ENCODE peak calls at places on chromosomes 12 and 14, in four cellular contexts. One of them, this sample, is unnamed. For H3K4me1, the result is how much of the 10 kb centered on the place peaks cover.

GRCh38 chr14:45177081-45177480 is 41.4 kb downstream of the FANCM start:
- DNase-seq in pancreas: no peak
- DNase-seq in HCT116: no peak
- DNase-seq in left ventricle myocardium inferior: no peak
- DNase-seq in this sample: peak

GRCh38 chr12:58888131-58888783 is 32.0 kb downstream of the LRIG3 start:
- DNase-seq in pancreas: peak
- DNase-seq in HCT116: no peak
- DNase-seq in left ventricle myocardium inferior: peak
- DNase-seq in this sample: no peak

GRCh38 chr12:49014547-49014946 is 4.0 kb downstream of the PRKAG1 start:
- DNase-seq in HCT116: no peak
- DNase-seq in left ventricle myocardium inferior: no peak
- DNase-seq in pancreas: no peak
- DNase-seq in this sample: no peak

GRCh38 chr12:70393787-70394519 is 27.9 kb downstream of the KCNMB4 start:
- DNase-seq in HCT116: no peak
- DNase-seq in left ventricle myocardium inferior: no peak
- DNase-seq in pancreas: no peak
- DNase-seq in this sample: peak

GRCh38 chr12:42705863-42706262 is 116.3 kb upstream of the PRICKLE1 start:
- DNase-seq in left ventricle myocardium inferior: peak
- DNase-seq in pancreas: peak
- DNase-seq in HCT116: no peak
- DNase-seq in this sample: no peak

GRCh38 chr12:45049912-45050318 is 984 bp downstream of the DBX2 start:
- DNase-seq in HCT116: no peak
- DNase-seq in left ventricle myocardium inferior: no peak
- DNase-seq in pancreas: no peak
- DNase-seq in this sample: no peak

GRCh38 chr12:52056801-52057613 is 5.8 kb downstream of the NR4A1 start:
- DNase-seq in left ventricle myocardium inferior: no peak
- DNase-seq in HCT116: no peak
- DNase-seq in pancreas: no peak
- DNase-seq in this sample: no peak

GRCh38 chr14:28870033-28870564 is 103.5 kb downstream of the FOXG1 start:
- DNase-seq in HCT116: no peak
- DNase-seq in left ventricle myocardium inferior: no peak
- DNase-seq in pancreas: no peak
- DNase-seq in this sample: no peak

GRCh38 chr12:113005759-113006158 is 27.4 kb downstream of the OAS2 start:
- DNase-seq in HCT116: peak
- DNase-seq in pancreas: no peak
- DNase-seq in left ventricle myocardium inferior: no peak
- DNase-seq in this sample: no peak

GRCh38 chr14:94640721-94641631 is 28.8 kb downstream of the SERPINA3 start:
- DNase-seq in pancreas: no peak
- DNase-seq in left ventricle myocardium inferior: no peak
- DNase-seq in HCT116: peak
- DNase-seq in this sample: no peak

GRCh38 chr12:42492267-42492666 is 97.3 kb downstream of the PRICKLE1 start:
- DNase-seq in left ventricle myocardium inferior: no peak
- DNase-seq in pancreas: no peak
- DNase-seq in HCT116: no peak
- DNase-seq in this sample: no peak

GRCh38 chr14:21868442-21869046 is 194.9 kb upstream of the OR4E1 start:
- DNase-seq in left ventricle myocardium inferior: no peak
- DNase-seq in pancreas: peak
- DNase-seq in HCT116: peak
- DNase-seq in this sample: peak

GRCh38 chr12:113844495-113845175 is 121.5 kb downstream of the RBM19 start:
- DNase-seq in pancreas: no peak
- DNase-seq in left ventricle myocardium inferior: peak
- DNase-seq in HCT116: no peak
- DNase-seq in this sample: no peak

GRCh38 chr12:16153273-16153672 is 124.2 kb downstream of the SLC15A5 start:
- DNase-seq in left ventricle myocardium inferior: no peak
- DNase-seq in pancreas: no peak
- DNase-seq in HCT116: no peak
- DNase-seq in this sample: no peak

GRCh38 chr12:111084605-111085004 is 164.2 kb upstream of the MYL2 start:
- DNase-seq in pancreas: no peak
- DNase-seq in HCT116: no peak
- DNase-seq in left ventricle myocardium inferior: no peak
- DNase-seq in this sample: no peak

GRCh38 chr14:56129092-56129491 is 10.9 kb downstream of the PELI2 start:
- DNase-seq in pancreas: no peak
- DNase-seq in left ventricle myocardium inferior: no peak
- DNase-seq in HCT116: no peak
- DNase-seq in this sample: no peak

GRCh38 chr14:56127156-56127555 is 8.9 kb downstream of the PELI2 start:
- DNase-seq in left ventricle myocardium inferior: no peak
- DNase-seq in pancreas: no peak
- DNase-seq in HCT116: no peak
- DNase-seq in this sample: no peak

GRCh38 chr14:56124296-56124695 is 6.1 kb downstream of the PELI2 start:
- DNase-seq in pancreas: no peak
- DNase-seq in HCT116: no peak
- DNase-seq in left ventricle myocardium inferior: no peak
- DNase-seq in this sample: no peak

GRCh38 chr14:56125772-56126411 is 7.7 kb downstream of the PELI2 start:
- DNase-seq in HCT116: no peak
- DNase-seq in pancreas: peak
- DNase-seq in left ventricle myocardium inferior: no peak
- DNase-seq in this sample: no peak

GRCh38 chr14:56126514-56126913 is 8.3 kb downstream of the PELI2 start:
- DNase-seq in pancreas: no peak
- DNase-seq in left ventricle myocardium inferior: no peak
- DNase-seq in HCT116: no peak
- DNase-seq in this sample: no peak
- H3K4me1 ChIP-seq in pancreas: half or more
- H3K4me1 ChIP-seq in left ventricle myocardium inferior: under half
- H3K4me1 ChIP-seq in HCT116: under half
- H3K4me1 ChIP-seq in this sample: under half

GRCh38 chr12:109466305-109466704 is 10.8 kb downstream of the KCTD10 start:
- DNase-seq in pancreas: no peak
- DNase-seq in HCT116: no peak
- DNase-seq in left ventricle myocardium inferior: no peak
- DNase-seq in this sample: no peak
- H3K4me1 ChIP-seq in pancreas: under half
- H3K4me1 ChIP-seq in HCT116: under half
- H3K4me1 ChIP-seq in left ventricle myocardium inferior: half or more
- H3K4me1 ChIP-seq in this sample: under half

GRCh38 chr12:95216704-95217376 is 427 bp downstream of the FGD6 start:
- DNase-seq in left ventricle myocardium inferior: no peak
- DNase-seq in pancreas: no peak
- DNase-seq in HCT116: no peak
- DNase-seq in this sample: no peak
- H3K4me1 ChIP-seq in left ventricle myocardium inferior: half or more
- H3K4me1 ChIP-seq in pancreas: under half
- H3K4me1 ChIP-seq in HCT116: under half
- H3K4me1 ChIP-seq in this sample: under half

GRCh38 chr12:57826400-57826799 is 7.9 kb upstream of the AVIL start:
- DNase-seq in pancreas: no peak
- DNase-seq in HCT116: no peak
- DNase-seq in left ventricle myocardium inferior: no peak
- DNase-seq in this sample: no peak
- H3K4me1 ChIP-seq in pancreas: under half
- H3K4me1 ChIP-seq in HCT116: under half
- H3K4me1 ChIP-seq in left ventricle myocardium inferior: half or more
- H3K4me1 ChIP-seq in this sample: under half

GRCh38 chr12:92130999-92131398 is 14.6 kb downstream of the BTG1 start:
- DNase-seq in left ventricle myocardium inferior: no peak
- DNase-seq in pancreas: no peak
- DNase-seq in HCT116: no peak
- DNase-seq in this sample: no peak

GRCh38 chr12:92133795-92134637 is 11.6 kb downstream of the BTG1 start:
- DNase-seq in HCT116: no peak
- DNase-seq in left ventricle myocardium inferior: no peak
- DNase-seq in pancreas: no peak
- DNase-seq in this sample: no peak

GRCh38 chr12:92134638-92135274 is 10.9 kb downstream of the BTG1 start:
- DNase-seq in pancreas: no peak
- DNase-seq in HCT116: no peak
- DNase-seq in left ventricle myocardium inferior: no peak
- DNase-seq in this sample: no peak

GRCh38 chr12:92132282-92132681 is 13.4 kb downstream of the BTG1 start:
- DNase-seq in pancreas: no peak
- DNase-seq in left ventricle myocardium inferior: no peak
- DNase-seq in HCT116: no peak
- DNase-seq in this sample: no peak

DNA sequence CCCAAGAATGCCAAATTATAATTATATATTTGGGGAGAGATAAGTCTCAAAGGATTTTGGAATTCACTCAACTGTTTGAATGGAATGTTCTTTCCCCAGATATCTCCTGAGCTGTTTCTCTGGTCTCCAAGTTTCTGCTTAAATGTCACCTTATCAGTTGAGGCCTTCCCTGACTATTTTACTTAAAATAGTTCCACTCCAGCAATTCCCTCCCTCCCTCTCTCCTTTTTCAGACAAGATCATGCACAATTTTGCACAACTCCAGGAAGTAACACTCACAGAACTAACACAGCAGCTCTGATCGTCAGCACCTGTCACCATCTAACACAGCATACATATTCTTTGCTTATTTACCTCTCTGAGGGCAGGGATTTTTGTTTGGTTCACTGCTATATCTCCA is 12.5 kb downstream of the BTG1 start:
- DNase-seq in HCT116: no peak
- DNase-seq in left ventricle myocardium inferior: no peak
- DNase-seq in pancreas: no peak
- DNase-seq in this sample: no peak
- H3K4me1 ChIP-seq in HCT116: under half
- H3K4me1 ChIP-seq in left ventricle myocardium inferior: half or more
- H3K4me1 ChIP-seq in pancreas: under half
- H3K4me1 ChIP-seq in this sample: half or more